ENCODE peak calls at places on chromosome 5, in eight cellular contexts. X, N, F, P, E, Z, D and I are unnamed samples. For H4K20me1 and H3K36me3, the result is how much of the 10 kb centered on the place peaks cover.

GRCh38 chr5:127893232-127893631 is 190.0 kb downstream of the CCDC192 start:
- DNase-seq in X (no peak), N (no peak), F (no peak), P (no peak), E (no peak), Z (no peak), D (no peak), I (no peak)

GRCh38 chr5:44603496-44604272 is 205.1 kb upstream of the MRPS30 start:
- DNase-seq in X (peak), N (no peak), F (no peak), P (no peak), E (no peak), Z (no peak), D (no peak), I (no peak)

GRCh38 chr5:116532762-116533525 is 41.7 kb downstream of the SEMA6A start:
- DNase-seq in X (no peak), N (no peak), F (peak), P (no peak), E (no peak), Z (no peak), D (no peak), I (no peak)

GRCh38 chr5:117454716-117455212 is 880.1 kb upstream of the SEMA6A start:
- DNase-seq in X (peak), N (peak), F (no peak), P (peak), E (no peak), Z (peak), D (peak), I (peak)

GRCh38 chr5:150540615-150541396 is 32.9 kb downstream of the NDST1 start:
- DNase-seq in X (no peak), N (peak), F (peak), P (no peak), E (peak), Z (peak), D (no peak), I (peak)

GRCh38 chr5:146079695-146080361 is 25.5 kb downstream of the PLAC8L1 start:
- DNase-seq in X (no peak), N (peak), F (peak), P (no peak), E (peak), Z (no peak), D (peak), I (peak)

GRCh38 chr5:171600736-171601265 is 181.4 kb downstream of the FGF18 start:
- DNase-seq in X (no peak), N (peak), F (peak), P (no peak), E (no peak), Z (no peak), D (no peak), I (no peak)

GRCh38 chr5:143262393-143263174 is 140.9 kb downstream of the NR3C1 start:
- DNase-seq in X (no peak), N (peak), F (peak), P (no peak), E (peak), Z (no peak), D (peak), I (peak)

GRCh38 chr5:33579163-33579562 is 138.4 kb downstream of the TARS1 start:
- DNase-seq in X (no peak), N (no peak), F (no peak), P (no peak), E (no peak), Z (no peak), D (no peak), I (no peak)

GRCh38 chr5:97224112-97224750 is 41.2 kb upstream of the RIOK2 start:
- DNase-seq in X (no peak), N (peak), F (peak), P (no peak), E (peak), Z (no peak), D (no peak), I (no peak)

GRCh38 chr5:173825215-173825865 is 62.8 kb upstream of the CPEB4 start:
- DNase-seq in X (no peak), N (no peak), F (peak), P (no peak), E (peak), Z (peak), D (no peak), I (no peak)

GRCh38 chr5:99088309-99088708 is 159.5 kb upstream of the CHD1 start:
- DNase-seq in X (no peak), N (peak), F (peak), P (peak), E (peak), Z (no peak), D (no peak), I (no peak)

GRCh38 chr5:66861402-66861801 is 265.2 kb downstream of the MAST4 start:
- DNase-seq in X (no peak), N (no peak), F (no peak), P (no peak), E (no peak), Z (no peak), D (no peak), I (no peak)

GRCh38 chr5:147691134-147691533 is 91.4 kb downstream of the JAKMIP2 start:
- DNase-seq in X (no peak), N (no peak), F (no peak), P (no peak), E (no peak), Z (no peak), D (no peak), I (no peak)

GRCh38 chr5:108315829-108316228 is 66.1 kb downstream of the FBXL17 start:
- DNase-seq in X (no peak), N (peak), F (peak), P (no peak), E (peak), Z (no peak), D (no peak), I (peak)

GRCh38 chr5:25160851-25161348 is 516.1 kb upstream of the CDH10 start:
- DNase-seq in X (no peak), N (no peak), F (no peak), P (no peak), E (no peak), Z (no peak), D (no peak), I (no peak)

GRCh38 chr5:144712090-144712489 is 541.4 kb downstream of the KCTD16 start:
- DNase-seq in X (no peak), N (no peak), F (no peak), P (no peak), E (no peak), Z (no peak), D (peak), I (no peak)

GRCh38 chr5:127392762-127393161 is 102.2 kb downstream of the MEGF10 start:
- DNase-seq in X (no peak), N (no peak), F (no peak), P (no peak), E (no peak), Z (no peak), D (no peak), I (no peak)

GRCh38 chr5:167072225-167072624 is 1219.2 kb upstream of the WWC1 start:
- DNase-seq in X (no peak), N (no peak), F (peak), P (no peak), E (peak), Z (no peak), D (no peak), I (no peak)

GRCh38 chr5:122091942-122092600 is 14.0 kb upstream of the LOX start:
- DNase-seq in X (peak), N (peak), F (peak), P (peak), E (peak), Z (no peak), D (no peak), I (peak)

GRCh38 chr5:147455321-147455720 is 54.5 kb downstream of the DPYSL3 start:
- DNase-seq in X (peak), N (peak), F (peak), P (no peak), E (peak), Z (no peak), D (no peak), I (no peak)

GRCh38 chr5:61234019-61234418 is 71.8 kb upstream of the SMIM15 start:
- DNase-seq in X (no peak), N (no peak), F (peak), P (no peak), E (peak), Z (no peak), D (no peak), I (no peak)

GRCh38 chr5:172717481-172718195 is 53.4 kb downstream of the DUSP1 start:
- DNase-seq in X (no peak), N (no peak), F (no peak), P (no peak), E (no peak), Z (no peak), D (no peak), I (no peak)

GRCh38 chr5:159341914-159342313 is 11.6 kb upstream of the IL12B start:
- DNase-seq in X (no peak), N (peak), F (peak), P (peak), E (peak), Z (peak), D (no peak), I (peak)

GRCh38 chr5:60516688-60517087 is 183.3 kb downstream of the DEPDC1B start:
- DNase-seq in X (peak), N (no peak), F (no peak), P (no peak), E (no peak), Z (no peak), D (no peak), I (no peak)

GRCh38 chr5:149429839-149430721 is 51.0 kb upstream of the IL17B start:
- DNase-seq in X (no peak), N (no peak), F (peak), P (peak), E (no peak), Z (no peak), D (no peak), I (no peak)

GRCh38 chr5:155282503-155283107 is 269.1 kb downstream of the KIF4B start:
- DNase-seq in X (no peak), N (no peak), F (no peak), P (no peak), E (no peak), Z (no peak), D (no peak), I (peak)

GRCh38 chr5:53368516-53368915 is 111.9 kb upstream of the FST start:
- DNase-seq in X (no peak), N (peak), F (peak), P (no peak), E (peak), Z (no peak), D (no peak), I (peak)

GRCh38 chr5:74641014-74641777 is 668 bp upstream of the ENC1 start:
- DNase-seq in X (peak), N (peak), F (peak), P (peak), E (peak), Z (peak), D (no peak), I (peak)

GRCh38 chr5:77906806-77907205 is 130.7 kb upstream of the TBCA start:
- DNase-seq in X (no peak), N (peak), F (peak), P (peak), E (peak), Z (no peak), D (no peak), I (peak)

GRCh38 chr5:81751836-81752643 is 1.1 kb upstream of the SSBP2 start:
- DNase-seq in X (peak), N (no peak), F (no peak), P (no peak), E (no peak), Z (no peak), D (no peak), I (peak)

GRCh38 chr5:175746851-175747250 is 89.0 kb downstream of the HRH2 start:
- DNase-seq in X (peak), N (peak), F (no peak), P (peak), E (no peak), Z (no peak), D (no peak), I (peak)

GRCh38 chr5:65818592-65818991 is 96.6 kb downstream of the NLN start:
- DNase-seq in X (peak), N (no peak), F (no peak), P (no peak), E (no peak), Z (no peak), D (no peak), I (no peak)

GRCh38 chr5:139776856-139777255 is 18.8 kb upstream of the PSD2 start:
- DNase-seq in X (no peak), N (no peak), F (no peak), P (no peak), E (no peak), Z (no peak), D (no peak), I (no peak)

GRCh38 chr5:124519396-124519795 is 227.0 kb downstream of the ZNF608 start:
- DNase-seq in X (no peak), N (peak), F (peak), P (no peak), E (peak), Z (no peak), D (peak), I (peak)

GRCh38 chr5:176401281-176402205 is 13.0 kb downstream of the HIGD2A start:
- DNase-seq in X (no peak), N (no peak), F (no peak), P (no peak), E (no peak), Z (no peak), D (no peak), I (no peak)

GRCh38 chr5:142325677-142326479 is 1.1 kb upstream of the SPRY4 start:
- DNase-seq in X (peak), N (peak), F (peak), P (peak), E (peak), Z (peak), D (no peak), I (peak)

GRCh38 chr5:143977891-143978448 is 166.0 kb downstream of the HMHB1 start:
- DNase-seq in X (no peak), N (no peak), F (peak), P (no peak), E (peak), Z (peak), D (no peak), I (peak)

GRCh38 chr5:95892784-95893354 is 68.8 kb downstream of the ELL2 start:
- DNase-seq in X (peak), N (no peak), F (peak), P (peak), E (no peak), Z (peak), D (no peak), I (no peak)

GRCh38 chr5:36881807-36882206 is 5.2 kb downstream of the NIPBL start:
- DNase-seq in X (no peak), N (no peak), F (no peak), P (no peak), E (no peak), Z (no peak), D (no peak), I (no peak)

GRCh38 chr5:36882250-36882649 is 5.7 kb downstream of the NIPBL start:
- DNase-seq in X (no peak), N (no peak), F (no peak), P (no peak), E (no peak), Z (no peak), D (no peak), I (no peak)

GRCh38 chr5:36885566-36886485 is 9.3 kb downstream of the NIPBL start:
- DNase-seq in X (no peak), N (no peak), F (no peak), P (no peak), E (no peak), Z (no peak), D (no peak), I (no peak)

GRCh38 chr5:36885149-36885548 is 8.6 kb downstream of the NIPBL start:
- DNase-seq in X (no peak), N (no peak), F (no peak), P (no peak), E (no peak), Z (no peak), D (no peak), I (no peak)

DNA sequence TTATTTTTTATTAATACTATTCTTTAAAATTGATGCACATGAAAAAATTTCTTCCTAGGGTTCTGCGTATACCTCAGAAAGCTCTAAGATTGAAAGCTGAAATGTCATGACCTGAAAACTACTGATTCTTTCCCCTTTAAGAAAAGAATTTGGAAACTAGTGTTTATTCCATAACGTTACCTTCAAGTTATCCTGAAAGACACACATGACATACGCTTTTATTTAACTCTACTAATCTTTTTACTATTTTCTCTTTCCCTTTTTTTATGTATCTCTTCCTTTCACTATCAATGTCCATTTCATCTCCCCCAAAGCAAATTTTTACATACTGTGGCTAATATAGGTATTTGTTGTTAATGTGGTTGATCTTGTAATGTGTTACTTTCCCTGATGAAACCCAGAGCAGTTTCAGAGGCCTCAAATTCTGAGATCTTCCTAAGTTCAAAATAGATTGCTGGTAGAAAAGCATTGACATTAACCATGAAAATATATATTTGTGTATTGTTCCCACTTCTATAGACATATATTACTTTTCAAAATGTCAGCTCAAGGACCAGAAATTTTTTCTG is 7.4 kb downstream of the NIPBL start:
- DNase-seq in X (no peak), N (no peak), F (no peak), P (no peak), E (no peak), Z (no peak), D (no peak), I (no peak)
- H4K20me1 ChIP-seq in X (half or more), N (half or more), F (under half), P (under half), E (half or more), Z (half or more), D (under half), I (under half)

GRCh38 chr5:107104774-107105050 is 566.0 kb downstream of the EFNA5 start:
- DNase-seq in X (no peak), N (no peak), F (no peak), P (no peak), E (no peak), Z (peak), D (peak), I (no peak)
- TF ChIP-seq CTCF in X (peak), N (no peak), F (no peak), P (no peak), E (no peak), Z (peak), D (peak), I (no peak)

GRCh38 chr5:72205431-72206009 is 98.2 kb downstream of the MAP1B start:
- DNase-seq in X (no peak), N (peak), F (peak), P (no peak), E (peak), Z (no peak), D (no peak), I (no peak)
- H3K36me3 ChIP-seq in X (under half), N (under half), F (under half), P (half or more), E (half or more), Z (under half), D (under half), I (under half)

GRCh38 chr5:1666221-1666620 is 133.4 kb downstream of the MRPL36 start:
- DNase-seq in X (no peak), N (no peak), F (no peak), P (no peak), E (no peak), Z (no peak), D (no peak), I (no peak)
- H4K20me1 ChIP-seq in X (under half), N (under half), F (under half), P (under half), E (under half), Z (under half), D (under half), I (under half)

GRCh38 chr5:11494340-11494739 is 409.9 kb downstream of the CTNND2 start:
- DNase-seq in X (no peak), N (no peak), F (no peak), P (no peak), E (no peak), Z (no peak), D (no peak), I (no peak)
- TF ChIP-seq CTCF in X (peak), N (peak), F (peak), P (peak), E (peak), Z (peak), D (peak), I (peak)

DNA sequence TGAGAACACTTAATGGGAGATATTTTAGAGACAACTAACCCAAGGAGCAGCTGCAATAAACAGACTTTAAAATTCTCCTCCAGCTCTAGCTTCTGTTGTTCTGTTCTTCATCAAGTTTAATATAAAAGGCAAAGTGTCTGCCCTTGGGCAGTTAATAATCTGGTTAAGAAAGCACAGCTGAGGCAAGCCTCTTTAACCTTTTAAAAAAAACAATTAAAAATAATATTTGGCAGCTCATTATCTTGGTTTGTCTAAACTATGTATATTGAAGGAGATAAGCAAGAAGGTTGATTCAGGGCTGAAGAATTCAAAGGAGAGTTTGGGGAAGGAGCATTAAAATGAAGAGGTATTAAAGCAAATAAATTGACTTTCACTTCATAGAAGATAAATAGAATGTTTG is 75.4 kb downstream of the TSSK1B start:
- DNase-seq in X (no peak), N (peak), F (peak), P (no peak), E (peak), Z (no peak), D (no peak), I (no peak)
- H3K36me3 ChIP-seq in X (under half), N (under half), F (under half), P (under half), E (under half), Z (under half), D (under half), I (under half)

GRCh38 chr5:179980767-179981166 is 73.1 kb upstream of the TBC1D9B start:
- DNase-seq in X (no peak), N (no peak), F (no peak), P (no peak), E (no peak), Z (no peak), D (no peak), I (no peak)
- H4K20me1 ChIP-seq in X (under half), N (under half), F (under half), P (under half), E (under half), Z (under half), D (under half), I (under half)

GRCh38 chr5:180860887-180861822 is at the start of gene ZFP62:
- DNase-seq in X (peak), N (peak), F (peak), P (peak), E (peak), Z (peak), D (peak), I (peak)
- TF ChIP-seq CTCF in X (peak), N (no peak), F (no peak), P (no peak), E (no peak), Z (peak), D (no peak), I (no peak)

DNA sequence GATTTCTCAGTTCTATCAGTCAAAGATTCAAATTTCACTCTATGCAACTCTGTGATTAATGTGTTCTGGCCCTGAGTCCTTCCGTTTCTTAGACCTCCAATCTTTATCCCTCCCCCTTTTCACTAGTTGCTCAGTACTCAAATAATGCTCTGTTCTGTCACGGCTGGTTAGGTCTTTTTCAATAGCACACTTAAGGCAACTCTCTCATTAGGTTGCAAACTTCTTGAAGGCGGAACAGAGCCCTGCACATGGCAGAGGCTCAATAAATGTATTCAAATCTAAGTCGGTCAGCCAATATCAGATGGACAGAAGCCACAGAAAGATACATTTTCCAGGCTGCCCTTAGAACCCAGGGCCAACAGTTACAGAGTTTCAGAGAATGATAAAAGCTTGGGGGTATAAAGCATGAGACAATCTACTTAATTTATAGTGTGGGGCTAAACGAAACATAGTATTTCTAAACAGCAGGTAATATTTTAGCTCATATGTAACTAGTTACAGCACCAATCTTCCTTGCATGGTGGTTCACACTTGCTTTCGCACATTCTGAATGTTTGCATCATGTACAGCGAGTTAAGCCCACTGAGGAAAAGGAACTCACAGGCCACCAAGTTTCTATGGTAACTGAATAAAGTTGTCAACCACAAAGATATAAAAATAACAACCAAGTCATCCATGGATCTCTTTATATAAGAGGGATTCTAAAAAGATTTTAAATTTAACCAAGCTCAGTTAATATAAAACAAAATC is 67.1 kb upstream of the GOLPH3 start:
- DNase-seq in X (no peak), N (no peak), F (no peak), P (no peak), E (no peak), Z (no peak), D (no peak), I (no peak)
- H3K36me3 ChIP-seq in X (under half), N (under half), F (under half), P (half or more), E (under half), Z (under half), D (under half), I (under half)